ENCODE peak calls at places on chromosomes 5 and 9, in nine cellular contexts. D, U, B, P, Z, I, X, V and H are unnamed samples.

GRCh38 chr9:128322342-128323191 is at the start of the genes COQ4 and TRUB2:
- DNase-seq in D (peak; percentile 95), U (peak; percentile 97), B (peak; percentile 93), P (peak; percentile 88), Z (peak; percentile 94), I (peak; percentile 95), X (peak; percentile 98), V (peak; percentile 96), H (peak; percentile 95)

GRCh38 chr5:32810812-32811211 is 99.7 kb downstream of the NPR3 start:
- DNase-seq in D (no peak), U (peak; percentile 96), B (peak; percentile 10), P (no peak), Z (no peak), I (no peak), X (no peak), V (no peak), H (peak; percentile 84)

GRCh38 chr5:172853355-172853975 is 19.4 kb downstream of the ERGIC1 start:
- DNase-seq in D (no peak), U (peak; percentile 52), B (no peak), P (no peak), Z (no peak), I (no peak), X (no peak), V (no peak), H (no peak)

GRCh38 chr9:121024237-121024636 is 25.8 kb downstream of the C5 start:
- DNase-seq in D (no peak), U (no peak), B (no peak), P (no peak), Z (no peak), I (no peak), X (no peak), V (no peak), H (no peak)

GRCh38 chr9:19551124-19551929 is 142.5 kb downstream of the ACER2 start:
- DNase-seq in D (no peak), U (no peak), B (peak; percentile 4), P (no peak), Z (no peak), I (no peak), X (peak; percentile 65), V (peak; percentile 34), H (peak; percentile 3)

GRCh38 chr9:113705938-113706519 is 170.1 kb upstream of the ZNF618 start:
- DNase-seq in D (no peak), U (no peak), B (no peak), P (no peak), Z (no peak), I (no peak), X (peak; percentile 75), V (no peak), H (no peak)

GRCh38 chr5:163913548-163913947 is 408.1 kb downstream of the MAT2B start:
- DNase-seq in D (no peak), U (no peak), B (no peak), P (no peak), Z (no peak), I (no peak), X (no peak), V (no peak), H (no peak)

GRCh38 chr5:144549580-144549979 is 378.9 kb downstream of the KCTD16 start:
- DNase-seq in D (no peak), U (peak; percentile 62), B (peak; percentile 14), P (no peak), Z (no peak), I (peak; percentile 38), X (no peak), V (no peak), H (peak; percentile 5)

GRCh38 chr5:31415009-31415923 is 116.6 kb downstream of the DROSHA start:
- DNase-seq in D (no peak), U (no peak), B (no peak), P (no peak), Z (no peak), I (no peak), X (no peak), V (no peak), H (no peak)

GRCh38 chr5:2022436-2022835 is 139.7 kb upstream of the IRX4 start:
- DNase-seq in D (no peak), U (no peak), B (no peak), P (no peak), Z (no peak), I (no peak), X (no peak), V (no peak), H (no peak)

GRCh38 chr5:172904643-172905345 is 54.4 kb upstream of the RPL26L1 start:
- DNase-seq in D (no peak), U (peak; percentile 87), B (peak; percentile 67), P (no peak), Z (no peak), I (no peak), X (peak; percentile 17), V (no peak), H (peak; percentile 98)

GRCh38 chr9:105401651-105402050 is 46.2 kb upstream of the FSD1L start:
- DNase-seq in D (no peak), U (peak; percentile 54), B (no peak), P (no peak), Z (no peak), I (no peak), X (peak; percentile 23), V (peak; percentile 45), H (no peak)

GRCh38 chr5:142539154-142539740 is 146.6 kb downstream of the FGF1 start:
- DNase-seq in D (no peak), U (no peak), B (no peak), P (no peak), Z (no peak), I (no peak), X (peak; percentile 17), V (no peak), H (no peak)

GRCh38 chr5:76604838-76605237 is 18.4 kb downstream of the F2RL2 start:
- DNase-seq in D (no peak), U (peak; percentile 81), B (peak; percentile 26), P (no peak), Z (no peak), I (no peak), X (no peak), V (no peak), H (no peak)

GRCh38 chr9:84411647-84412267 is 71.2 kb upstream of the SLC28A3 start:
- DNase-seq in D (no peak), U (no peak), B (no peak), P (no peak), Z (no peak), I (no peak), X (no peak), V (no peak), H (no peak)

GRCh38 chr9:20513126-20513913 is 109.0 kb downstream of the MLLT3 start:
- DNase-seq in D (no peak), U (peak; percentile 43), B (no peak), P (no peak), Z (no peak), I (no peak), X (no peak), V (no peak), H (peak; percentile 65)

GRCh38 chr9:107639426-107639825 is 149.9 kb upstream of the KLF4 start:
- DNase-seq in D (no peak), U (peak; percentile 5), B (no peak), P (no peak), Z (no peak), I (no peak), X (no peak), V (no peak), H (no peak)

GRCh38 chr5:54766748-54767147 is 218.6 kb downstream of the ESM1 start:
- DNase-seq in D (no peak), U (no peak), B (no peak), P (no peak), Z (no peak), I (no peak), X (peak; percentile 12), V (no peak), H (no peak)

GRCh38 chr5:138966236-138966985 is 91.3 kb upstream of the LRRTM2 start:
- DNase-seq in D (no peak), U (no peak), B (no peak), P (no peak), Z (no peak), I (no peak), X (no peak), V (no peak), H (no peak)

GRCh38 chr9:124723352-124723751 is 47.8 kb downstream of the NR6A1 start:
- DNase-seq in D (no peak), U (no peak), B (no peak), P (no peak), Z (no peak), I (no peak), X (no peak), V (no peak), H (no peak)

GRCh38 chr5:10602031-10602806 is 38.3 kb downstream of the ANKRD33B start:
- DNase-seq in D (no peak), U (no peak), B (no peak), P (no peak), Z (no peak), I (peak; percentile 60), X (no peak), V (no peak), H (no peak)

GRCh38 chr9:114930063-114930812 is at the start of gene TNFSF8:
- DNase-seq in D (peak; percentile 87), U (no peak), B (no peak), P (peak; percentile 58), Z (peak; percentile 80), I (no peak), X (no peak), V (no peak), H (no peak)

GRCh38 chr9:115333671-115334070 is 215.7 kb upstream of the TNC start:
- DNase-seq in D (no peak), U (no peak), B (peak; percentile 26), P (no peak), Z (no peak), I (no peak), X (no peak), V (no peak), H (peak; percentile 95)

GRCh38 chr5:95673076-95673475 is 9.7 kb downstream of the SPATA9 start:
- DNase-seq in D (no peak), U (peak; percentile 79), B (no peak), P (no peak), Z (no peak), I (no peak), X (no peak), V (no peak), H (no peak)

GRCh38 chr5:169777112-169777511 is 140.0 kb downstream of the DOCK2 start:
- DNase-seq in D (no peak), U (no peak), B (no peak), P (no peak), Z (no peak), I (no peak), X (no peak), V (peak; percentile 54), H (no peak)

GRCh38 chr5:138999674-139000073 is 124.5 kb upstream of the LRRTM2 start:
- DNase-seq in D (no peak), U (no peak), B (no peak), P (no peak), Z (no peak), I (no peak), X (no peak), V (no peak), H (no peak)

GRCh38 chr5:89041249-89041808 is 158.3 kb upstream of the MEF2C start:
- DNase-seq in D (no peak), U (no peak), B (no peak), P (no peak), Z (no peak), I (no peak), X (no peak), V (no peak), H (no peak)

GRCh38 chr5:178869577-178869976 is 9.8 kb downstream of the ZNF354B start:
- DNase-seq in D (no peak), U (peak; percentile 76), B (no peak), P (no peak), Z (no peak), I (no peak), X (no peak), V (no peak), H (no peak)

GRCh38 chr5:127290946-127291763 is 559 bp downstream of the MEGF10 start:
- DNase-seq in D (no peak), U (no peak), B (no peak), P (no peak), Z (no peak), I (no peak), X (peak; percentile 55), V (peak; percentile 38), H (no peak)

GRCh38 chr9:69980041-69980440 is 63.6 kb upstream of the MAMDC2 start:
- DNase-seq in D (no peak), U (no peak), B (no peak), P (no peak), Z (no peak), I (no peak), X (no peak), V (no peak), H (no peak)

GRCh38 chr5:21654-22233 is 70.2 kb upstream of the PLEKHG4B start:
- DNase-seq in D (no peak), U (peak; percentile 27), B (peak; percentile 57), P (no peak), Z (no peak), I (no peak), X (peak; percentile 37), V (no peak), H (peak; percentile 59)